ENCODE peak calls at places on chromosomes 6 and 20, in eight cellular contexts. One of them, this sample, is unnamed.

GRCh38 chr6:37059344-37060194 is 54.1 kb downstream of the FGD2 start:
- DNase-seq in activated T-cell treated with anti-CD3 and anti-CD28 coated beads for 24 hours: no peak
- DNase-seq in mesendoderm: peak
- DNase-seq in stimulated activated CD4-positive, alpha-beta T cell treated with anti-CD3 and anti-CD28 coated beads, Interleukin-1b, Interleukin-23, amount 100 ng/mL, for 4 hours: no peak
- DNase-seq in CD4-positive, alpha-beta T cell: no peak
- DNase-seq in NCI-H226: peak
- DNase-seq in heart left ventricle: peak
- DNase-seq in ovary: peak
- DNase-seq in this sample: peak

GRCh38 chr6:82741325-82741995 is 324.2 kb downstream of the UBE3D start:
- DNase-seq in mesendoderm: no peak
- DNase-seq in CD4-positive, alpha-beta T cell: no peak
- DNase-seq in activated T-cell treated with anti-CD3 and anti-CD28 coated beads for 24 hours: no peak
- DNase-seq in NCI-H226: no peak
- DNase-seq in heart left ventricle: no peak
- DNase-seq in stimulated activated CD4-positive, alpha-beta T cell treated with anti-CD3 and anti-CD28 coated beads, Interleukin-1b, Interleukin-23, amount 100 ng/mL, for 4 hours: no peak
- DNase-seq in ovary: no peak
- DNase-seq in this sample: no peak

GRCh38 chr20:50475879-50476292 is 34.3 kb upstream of the PTPN1 start:
- DNase-seq in activated T-cell treated with anti-CD3 and anti-CD28 coated beads for 24 hours: no peak
- DNase-seq in heart left ventricle: no peak
- DNase-seq in ovary: peak
- DNase-seq in stimulated activated CD4-positive, alpha-beta T cell treated with anti-CD3 and anti-CD28 coated beads, Interleukin-1b, Interleukin-23, amount 100 ng/mL, for 4 hours: no peak
- DNase-seq in mesendoderm: no peak
- DNase-seq in CD4-positive, alpha-beta T cell: no peak
- DNase-seq in NCI-H226: peak
- DNase-seq in this sample: peak

GRCh38 chr6:71444222-71444621 is 155.6 kb downstream of the OGFRL1 start:
- DNase-seq in heart left ventricle: no peak
- DNase-seq in activated T-cell treated with anti-CD3 and anti-CD28 coated beads for 24 hours: no peak
- DNase-seq in ovary: no peak
- DNase-seq in NCI-H226: no peak
- DNase-seq in stimulated activated CD4-positive, alpha-beta T cell treated with anti-CD3 and anti-CD28 coated beads, Interleukin-1b, Interleukin-23, amount 100 ng/mL, for 4 hours: no peak
- DNase-seq in mesendoderm: no peak
- DNase-seq in CD4-positive, alpha-beta T cell: no peak
- DNase-seq in this sample: no peak

GRCh38 chr6:84350397-84350796 is 123.0 kb upstream of the CEP162 start:
- DNase-seq in stimulated activated CD4-positive, alpha-beta T cell treated with anti-CD3 and anti-CD28 coated beads, Interleukin-1b, Interleukin-23, amount 100 ng/mL, for 4 hours: no peak
- DNase-seq in ovary: no peak
- DNase-seq in CD4-positive, alpha-beta T cell: no peak
- DNase-seq in activated T-cell treated with anti-CD3 and anti-CD28 coated beads for 24 hours: no peak
- DNase-seq in mesendoderm: no peak
- DNase-seq in heart left ventricle: no peak
- DNase-seq in NCI-H226: no peak
- DNase-seq in this sample: no peak

GRCh38 chr20:19947611-19948264 is 69.4 kb upstream of the NAA20 start:
- DNase-seq in stimulated activated CD4-positive, alpha-beta T cell treated with anti-CD3 and anti-CD28 coated beads, Interleukin-1b, Interleukin-23, amount 100 ng/mL, for 4 hours: no peak
- DNase-seq in CD4-positive, alpha-beta T cell: no peak
- DNase-seq in heart left ventricle: no peak
- DNase-seq in NCI-H226: peak
- DNase-seq in activated T-cell treated with anti-CD3 and anti-CD28 coated beads for 24 hours: no peak
- DNase-seq in mesendoderm: peak
- DNase-seq in ovary: no peak
- DNase-seq in this sample: no peak

GRCh38 chr20:61055130-61055529 is 196.9 kb upstream of the CDH4 start:
- DNase-seq in mesendoderm: no peak
- DNase-seq in NCI-H226: no peak
- DNase-seq in heart left ventricle: no peak
- DNase-seq in activated T-cell treated with anti-CD3 and anti-CD28 coated beads for 24 hours: no peak
- DNase-seq in ovary: no peak
- DNase-seq in CD4-positive, alpha-beta T cell: no peak
- DNase-seq in stimulated activated CD4-positive, alpha-beta T cell treated with anti-CD3 and anti-CD28 coated beads, Interleukin-1b, Interleukin-23, amount 100 ng/mL, for 4 hours: no peak
- DNase-seq in this sample: no peak

GRCh38 chr6:79420054-79420453 is 117.2 kb downstream of the LCA5 start:
- DNase-seq in mesendoderm: no peak
- DNase-seq in ovary: no peak
- DNase-seq in heart left ventricle: no peak
- DNase-seq in stimulated activated CD4-positive, alpha-beta T cell treated with anti-CD3 and anti-CD28 coated beads, Interleukin-1b, Interleukin-23, amount 100 ng/mL, for 4 hours: no peak
- DNase-seq in NCI-H226: no peak
- DNase-seq in CD4-positive, alpha-beta T cell: no peak
- DNase-seq in activated T-cell treated with anti-CD3 and anti-CD28 coated beads for 24 hours: no peak
- DNase-seq in this sample: no peak

GRCh38 chr6:53712078-53712477 is 46.5 kb upstream of the KLHL31 start:
- DNase-seq in mesendoderm: no peak
- DNase-seq in CD4-positive, alpha-beta T cell: no peak
- DNase-seq in NCI-H226: no peak
- DNase-seq in stimulated activated CD4-positive, alpha-beta T cell treated with anti-CD3 and anti-CD28 coated beads, Interleukin-1b, Interleukin-23, amount 100 ng/mL, for 4 hours: no peak
- DNase-seq in ovary: no peak
- DNase-seq in activated T-cell treated with anti-CD3 and anti-CD28 coated beads for 24 hours: no peak
- DNase-seq in heart left ventricle: no peak
- DNase-seq in this sample: no peak

GRCh38 chr20:34017610-34018009 is 23.9 kb downstream of the RALY start:
- DNase-seq in mesendoderm: no peak
- DNase-seq in ovary: no peak
- DNase-seq in activated T-cell treated with anti-CD3 and anti-CD28 coated beads for 24 hours: no peak
- DNase-seq in stimulated activated CD4-positive, alpha-beta T cell treated with anti-CD3 and anti-CD28 coated beads, Interleukin-1b, Interleukin-23, amount 100 ng/mL, for 4 hours: no peak
- DNase-seq in NCI-H226: peak
- DNase-seq in heart left ventricle: no peak
- DNase-seq in CD4-positive, alpha-beta T cell: no peak
- DNase-seq in this sample: no peak

GRCh38 chr6:5580736-5581568 is 319.6 kb downstream of the FARS2 start:
- DNase-seq in mesendoderm: no peak
- DNase-seq in heart left ventricle: no peak
- DNase-seq in activated T-cell treated with anti-CD3 and anti-CD28 coated beads for 24 hours: no peak
- DNase-seq in ovary: no peak
- DNase-seq in stimulated activated CD4-positive, alpha-beta T cell treated with anti-CD3 and anti-CD28 coated beads, Interleukin-1b, Interleukin-23, amount 100 ng/mL, for 4 hours: no peak
- DNase-seq in CD4-positive, alpha-beta T cell: peak
- DNase-seq in NCI-H226: no peak
- DNase-seq in this sample: no peak

GRCh38 chr20:51470907-51471411 is 71.6 kb downstream of the NFATC2 start:
- DNase-seq in mesendoderm: no peak
- DNase-seq in CD4-positive, alpha-beta T cell: no peak
- DNase-seq in heart left ventricle: no peak
- DNase-seq in ovary: no peak
- DNase-seq in activated T-cell treated with anti-CD3 and anti-CD28 coated beads for 24 hours: peak
- DNase-seq in stimulated activated CD4-positive, alpha-beta T cell treated with anti-CD3 and anti-CD28 coated beads, Interleukin-1b, Interleukin-23, amount 100 ng/mL, for 4 hours: no peak
- DNase-seq in NCI-H226: no peak
- DNase-seq in this sample: no peak

GRCh38 chr6:79946242-79946641 is 1.1 kb downstream of the ELOVL4 start:
- DNase-seq in CD4-positive, alpha-beta T cell: no peak
- DNase-seq in stimulated activated CD4-positive, alpha-beta T cell treated with anti-CD3 and anti-CD28 coated beads, Interleukin-1b, Interleukin-23, amount 100 ng/mL, for 4 hours: no peak
- DNase-seq in ovary: no peak
- DNase-seq in heart left ventricle: no peak
- DNase-seq in NCI-H226: no peak
- DNase-seq in activated T-cell treated with anti-CD3 and anti-CD28 coated beads for 24 hours: no peak
- DNase-seq in mesendoderm: peak
- DNase-seq in this sample: no peak

GRCh38 chr6:22078288-22078687 is 218.5 kb downstream of the PRL start:
- DNase-seq in activated T-cell treated with anti-CD3 and anti-CD28 coated beads for 24 hours: no peak
- DNase-seq in ovary: no peak
- DNase-seq in heart left ventricle: no peak
- DNase-seq in CD4-positive, alpha-beta T cell: no peak
- DNase-seq in stimulated activated CD4-positive, alpha-beta T cell treated with anti-CD3 and anti-CD28 coated beads, Interleukin-1b, Interleukin-23, amount 100 ng/mL, for 4 hours: no peak
- DNase-seq in mesendoderm: no peak
- DNase-seq in NCI-H226: no peak
- DNase-seq in this sample: no peak

GRCh38 chr6:82298012-82298411 is 50.5 kb upstream of the IBTK start:
- DNase-seq in mesendoderm: peak
- DNase-seq in stimulated activated CD4-positive, alpha-beta T cell treated with anti-CD3 and anti-CD28 coated beads, Interleukin-1b, Interleukin-23, amount 100 ng/mL, for 4 hours: no peak
- DNase-seq in activated T-cell treated with anti-CD3 and anti-CD28 coated beads for 24 hours: no peak
- DNase-seq in heart left ventricle: no peak
- DNase-seq in ovary: no peak
- DNase-seq in NCI-H226: peak
- DNase-seq in CD4-positive, alpha-beta T cell: no peak
- DNase-seq in this sample: no peak

GRCh38 chr6:138372711-138373463 is 4.8 kb upstream of the SMIM28 start:
- DNase-seq in NCI-H226: peak
- DNase-seq in mesendoderm: no peak
- DNase-seq in stimulated activated CD4-positive, alpha-beta T cell treated with anti-CD3 and anti-CD28 coated beads, Interleukin-1b, Interleukin-23, amount 100 ng/mL, for 4 hours: no peak
- DNase-seq in heart left ventricle: no peak
- DNase-seq in CD4-positive, alpha-beta T cell: no peak
- DNase-seq in ovary: no peak
- DNase-seq in activated T-cell treated with anti-CD3 and anti-CD28 coated beads for 24 hours: no peak
- DNase-seq in this sample: no peak

GRCh38 chr6:41466437-41466990 is 79.7 kb upstream of the FOXP4 start:
- DNase-seq in activated T-cell treated with anti-CD3 and anti-CD28 coated beads for 24 hours: no peak
- DNase-seq in CD4-positive, alpha-beta T cell: no peak
- DNase-seq in NCI-H226: no peak
- DNase-seq in heart left ventricle: no peak
- DNase-seq in stimulated activated CD4-positive, alpha-beta T cell treated with anti-CD3 and anti-CD28 coated beads, Interleukin-1b, Interleukin-23, amount 100 ng/mL, for 4 hours: no peak
- DNase-seq in mesendoderm: no peak
- DNase-seq in ovary: no peak
- DNase-seq in this sample: no peak

GRCh38 chr6:150883521-150883920 is 18.0 kb downstream of the MTHFD1L start:
- DNase-seq in NCI-H226: no peak
- DNase-seq in ovary: no peak
- DNase-seq in CD4-positive, alpha-beta T cell: no peak
- DNase-seq in mesendoderm: no peak
- DNase-seq in activated T-cell treated with anti-CD3 and anti-CD28 coated beads for 24 hours: no peak
- DNase-seq in stimulated activated CD4-positive, alpha-beta T cell treated with anti-CD3 and anti-CD28 coated beads, Interleukin-1b, Interleukin-23, amount 100 ng/mL, for 4 hours: no peak
- DNase-seq in heart left ventricle: no peak
- DNase-seq in this sample: no peak

GRCh38 chr20:9311132-9311531 is 203.3 kb upstream of the LAMP5 start:
- DNase-seq in activated T-cell treated with anti-CD3 and anti-CD28 coated beads for 24 hours: no peak
- DNase-seq in NCI-H226: peak
- DNase-seq in mesendoderm: peak
- DNase-seq in heart left ventricle: no peak
- DNase-seq in stimulated activated CD4-positive, alpha-beta T cell treated with anti-CD3 and anti-CD28 coated beads, Interleukin-1b, Interleukin-23, amount 100 ng/mL, for 4 hours: no peak
- DNase-seq in CD4-positive, alpha-beta T cell: no peak
- DNase-seq in ovary: no peak
- DNase-seq in this sample: no peak

GRCh38 chr6:43219119-43219518 is 10.2 kb downstream of the DNPH1 start:
- DNase-seq in mesendoderm: no peak
- DNase-seq in ovary: no peak
- DNase-seq in activated T-cell treated with anti-CD3 and anti-CD28 coated beads for 24 hours: no peak
- DNase-seq in heart left ventricle: no peak
- DNase-seq in stimulated activated CD4-positive, alpha-beta T cell treated with anti-CD3 and anti-CD28 coated beads, Interleukin-1b, Interleukin-23, amount 100 ng/mL, for 4 hours: no peak
- DNase-seq in CD4-positive, alpha-beta T cell: no peak
- DNase-seq in NCI-H226: no peak
- DNase-seq in this sample: no peak

GRCh38 chr20:20435453-20435852 is 67.5 kb downstream of the INSM1 start:
- DNase-seq in NCI-H226: no peak
- DNase-seq in activated T-cell treated with anti-CD3 and anti-CD28 coated beads for 24 hours: no peak
- DNase-seq in ovary: no peak
- DNase-seq in stimulated activated CD4-positive, alpha-beta T cell treated with anti-CD3 and anti-CD28 coated beads, Interleukin-1b, Interleukin-23, amount 100 ng/mL, for 4 hours: no peak
- DNase-seq in mesendoderm: no peak
- DNase-seq in heart left ventricle: no peak
- DNase-seq in CD4-positive, alpha-beta T cell: no peak
- DNase-seq in this sample: no peak

GRCh38 chr20:62734336-62734735 is 25.7 kb downstream of the NTSR1 start:
- DNase-seq in CD4-positive, alpha-beta T cell: no peak
- DNase-seq in mesendoderm: no peak
- DNase-seq in heart left ventricle: peak
- DNase-seq in activated T-cell treated with anti-CD3 and anti-CD28 coated beads for 24 hours: no peak
- DNase-seq in ovary: no peak
- DNase-seq in stimulated activated CD4-positive, alpha-beta T cell treated with anti-CD3 and anti-CD28 coated beads, Interleukin-1b, Interleukin-23, amount 100 ng/mL, for 4 hours: no peak
- DNase-seq in NCI-H226: no peak
- DNase-seq in this sample: no peak

GRCh38 chr6:33272358-33273128 is 668 bp downstream of the RPS18 start:
- DNase-seq in CD4-positive, alpha-beta T cell: no peak
- DNase-seq in heart left ventricle: no peak
- DNase-seq in stimulated activated CD4-positive, alpha-beta T cell treated with anti-CD3 and anti-CD28 coated beads, Interleukin-1b, Interleukin-23, amount 100 ng/mL, for 4 hours: no peak
- DNase-seq in mesendoderm: no peak
- DNase-seq in ovary: no peak
- DNase-seq in NCI-H226: no peak
- DNase-seq in activated T-cell treated with anti-CD3 and anti-CD28 coated beads for 24 hours: no peak
- DNase-seq in this sample: no peak

This sample was measured in lower lobe of right lung.